ENCODE peak calls at places on chromosomes 13 and 19, in eight cellular contexts. O, F, B, N, Z, M, R and P are unnamed samples.

GRCh38 chr19:46155237-46155636 is 7.2 kb downstream of the IGFL2 start:
- DNase-seq in O (no peak), F (no peak), B (no peak), N (no peak), Z (no peak), M (no peak), R (no peak), P (no peak)

GRCh38 chr19:47280183-47280797 is 5.6 kb downstream of the INAFM1 start:
- DNase-seq in O (no peak), F (no peak), B (no peak), N (no peak), Z (peak), M (peak), R (no peak), P (no peak)

GRCh38 chr13:58960909-58961308 is 1202.8 kb downstream of the DIAPH3 start:
- DNase-seq in O (no peak), F (no peak), B (no peak), N (no peak), Z (no peak), M (peak), R (no peak), P (no peak)

GRCh38 chr13:50127017-50127725 is 111.9 kb downstream of the KCNRG start:
- DNase-seq in O (no peak), F (no peak), B (peak), N (peak), Z (peak), M (no peak), R (peak), P (peak)

GRCh38 chr19:42325896-42326771 is 699 bp downstream of the MEGF8 start:
- DNase-seq in O (no peak), F (no peak), B (no peak), N (no peak), Z (peak), M (no peak), R (peak), P (no peak)

GRCh38 chr13:41978007-41978406 is 17.1 kb upstream of the VWA8 start:
- DNase-seq in O (no peak), F (no peak), B (no peak), N (no peak), Z (no peak), M (no peak), R (no peak), P (no peak)

GRCh38 chr13:73107459-73107858 is 48.7 kb downstream of the KLF5 start:
- DNase-seq in O (no peak), F (no peak), B (no peak), N (no peak), Z (no peak), M (no peak), R (no peak), P (no peak)

GRCh38 chr19:13053761-13054604 is 48.7 kb downstream of the LYL1 start:
- DNase-seq in O (no peak), F (peak), B (peak), N (no peak), Z (peak), M (peak), R (peak), P (peak)

GRCh38 chr13:111610879-111611278 is 290.4 kb downstream of the TEX29 start:
- DNase-seq in O (no peak), F (no peak), B (no peak), N (no peak), Z (no peak), M (no peak), R (no peak), P (no peak)

GRCh38 chr13:106038752-106039151 is 496.7 kb downstream of the EFNB2 start:
- DNase-seq in O (no peak), F (peak), B (no peak), N (no peak), Z (no peak), M (no peak), R (no peak), P (no peak)

GRCh38 chr19:48491793-48492123 is 19.9 kb downstream of the LMTK3 start:
- DNase-seq in O (no peak), F (no peak), B (no peak), N (no peak), Z (no peak), M (no peak), R (no peak), P (no peak)

GRCh38 chr19:37172368-37173366 is at the start of gene ZNF585A:
- DNase-seq in O (peak), F (peak), B (peak), N (peak), Z (peak), M (peak), R (peak), P (peak)
- TF ChIP-seq POLR2A in O (no peak), F (peak), B (no peak), N (peak), Z (no peak), M (peak), R (no peak), P (peak)

DNA sequence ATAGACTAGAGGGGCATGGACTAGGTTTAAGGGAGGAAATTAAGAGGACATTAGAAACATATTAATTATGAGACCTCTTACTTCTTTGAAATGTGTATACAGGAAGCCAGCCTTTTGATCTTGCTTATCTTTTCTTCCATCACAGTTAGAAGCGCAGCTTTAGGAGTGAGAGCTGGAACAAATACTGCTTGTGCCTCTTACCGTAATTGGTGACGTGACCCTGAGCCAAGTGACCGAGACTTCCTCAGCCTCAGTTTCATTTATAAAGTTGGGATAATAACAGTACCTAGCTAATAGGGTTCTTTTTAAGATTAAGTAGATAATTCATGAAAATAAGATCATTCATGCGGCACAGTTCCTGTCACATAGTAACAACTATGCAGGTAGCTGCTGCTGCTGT is 18.5 kb downstream of the FREM2 start:
- DNase-seq in O (no peak), F (no peak), B (no peak), N (no peak), Z (no peak), M (no peak), R (no peak), P (no peak)
- TF ChIP-seq POLR2A in O (no peak), F (no peak), B (no peak), N (no peak), Z (no peak), M (no peak), R (no peak), P (no peak)

GRCh38 chr19:40565910-40566495 is 10.7 kb upstream of the SHKBP1 start:
- DNase-seq in O (no peak), F (no peak), B (no peak), N (no peak), Z (no peak), M (no peak), R (no peak), P (no peak)
- TF ChIP-seq POLR2A in O (no peak), F (no peak), B (no peak), N (no peak), Z (no peak), M (no peak), R (no peak), P (no peak)

DNA sequence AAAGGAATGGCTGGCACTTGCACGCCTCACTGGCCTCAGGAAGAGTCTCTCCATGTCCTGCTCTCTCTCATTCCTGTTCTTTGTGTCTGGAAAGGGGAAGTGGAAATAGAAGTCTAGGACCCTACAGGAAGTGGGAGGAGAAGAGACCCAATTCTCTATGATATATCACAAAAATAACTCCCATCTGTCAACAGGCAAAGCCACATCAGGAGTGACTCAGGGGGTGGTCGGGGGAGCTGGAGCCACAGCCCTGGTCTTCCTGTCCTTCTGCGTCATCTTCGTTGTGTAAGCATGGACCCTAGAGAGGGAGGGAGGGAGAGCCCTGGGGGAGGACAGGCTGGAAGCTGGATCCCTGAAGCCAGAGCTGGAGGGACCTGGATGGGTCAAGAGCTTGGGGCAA is 3.0 kb downstream of the SIGLEC9 start:
- DNase-seq in O (no peak), F (no peak), B (peak), N (no peak), Z (no peak), M (no peak), R (no peak), P (peak)
- TF ChIP-seq POLR2A in O (peak), F (no peak), B (no peak), N (peak), Z (no peak), M (no peak), R (no peak), P (no peak)

DNA sequence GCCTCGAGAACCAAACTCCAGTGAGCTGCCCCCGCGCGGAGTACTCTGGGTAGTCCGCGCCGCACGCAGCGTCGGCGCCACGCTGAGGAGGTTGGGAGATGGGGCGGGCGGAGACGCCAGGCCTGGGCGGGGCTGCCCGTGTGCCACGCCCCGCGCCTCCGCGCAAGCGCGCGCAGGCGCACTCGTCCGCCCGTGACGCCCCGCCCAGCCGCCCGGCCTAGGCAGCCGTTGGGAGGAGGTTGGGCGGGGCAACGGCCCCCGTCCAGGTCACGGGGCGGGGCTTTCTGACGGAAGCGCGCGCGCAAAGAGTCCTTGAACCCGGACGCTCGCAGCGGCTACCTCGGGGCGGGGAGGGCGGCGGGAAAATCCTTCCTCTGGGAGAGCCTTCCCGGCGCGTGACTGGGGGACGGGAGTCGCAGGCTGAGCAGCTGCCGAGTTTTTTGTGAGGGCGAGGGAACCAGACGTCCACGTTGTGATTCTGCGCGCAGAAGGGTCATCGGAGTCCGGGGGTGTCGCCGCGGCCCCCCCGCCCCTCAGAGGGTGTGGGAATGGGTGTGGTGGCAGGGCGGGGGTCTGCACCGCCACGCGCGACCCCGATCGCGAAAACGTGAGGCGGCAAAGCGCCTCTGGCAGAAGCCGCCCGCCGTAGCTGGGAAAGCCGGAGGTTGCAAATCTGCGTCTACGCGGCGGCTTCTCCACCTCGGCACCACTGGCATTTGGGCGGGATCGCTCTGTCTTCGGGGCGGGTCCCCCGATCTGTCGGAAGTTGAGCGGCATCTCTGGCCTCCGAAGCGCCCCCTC is at the start of gene MED26:
- DNase-seq in O (peak), F (peak), B (peak), N (peak), Z (peak), M (peak), R (peak), P (peak)
- TF ChIP-seq POLR2A in O (peak), F (peak), B (no peak), N (peak), Z (no peak), M (peak), R (peak), P (peak)

GRCh38 chr19:38001158-38001781 is 94.3 kb downstream of the SIPA1L3 start:
- DNase-seq in O (no peak), F (no peak), B (no peak), N (no peak), Z (no peak), M (no peak), R (no peak), P (no peak)

GRCh38 chr19:38005224-38005614 is 98.2 kb downstream of the SIPA1L3 start:
- DNase-seq in O (no peak), F (no peak), B (peak), N (no peak), Z (no peak), M (no peak), R (no peak), P (peak)

GRCh38 chr19:38004100-38004504 is 97.1 kb downstream of the SIPA1L3 start:
- DNase-seq in O (no peak), F (no peak), B (no peak), N (no peak), Z (no peak), M (no peak), R (no peak), P (no peak)

GRCh38 chr19:38004505-38005223 is 97.7 kb downstream of the SIPA1L3 start:
- DNase-seq in O (peak), F (peak), B (peak), N (peak), Z (peak), M (peak), R (peak), P (peak)

GRCh38 chr19:38003427-38004099 is 96.6 kb downstream of the SIPA1L3 start:
- DNase-seq in O (no peak), F (peak), B (peak), N (no peak), Z (peak), M (no peak), R (peak), P (peak)
- TF ChIP-seq POLR2A in O (no peak), F (peak), B (no peak), N (no peak), Z (no peak), M (no peak), R (no peak), P (no peak)

DNA sequence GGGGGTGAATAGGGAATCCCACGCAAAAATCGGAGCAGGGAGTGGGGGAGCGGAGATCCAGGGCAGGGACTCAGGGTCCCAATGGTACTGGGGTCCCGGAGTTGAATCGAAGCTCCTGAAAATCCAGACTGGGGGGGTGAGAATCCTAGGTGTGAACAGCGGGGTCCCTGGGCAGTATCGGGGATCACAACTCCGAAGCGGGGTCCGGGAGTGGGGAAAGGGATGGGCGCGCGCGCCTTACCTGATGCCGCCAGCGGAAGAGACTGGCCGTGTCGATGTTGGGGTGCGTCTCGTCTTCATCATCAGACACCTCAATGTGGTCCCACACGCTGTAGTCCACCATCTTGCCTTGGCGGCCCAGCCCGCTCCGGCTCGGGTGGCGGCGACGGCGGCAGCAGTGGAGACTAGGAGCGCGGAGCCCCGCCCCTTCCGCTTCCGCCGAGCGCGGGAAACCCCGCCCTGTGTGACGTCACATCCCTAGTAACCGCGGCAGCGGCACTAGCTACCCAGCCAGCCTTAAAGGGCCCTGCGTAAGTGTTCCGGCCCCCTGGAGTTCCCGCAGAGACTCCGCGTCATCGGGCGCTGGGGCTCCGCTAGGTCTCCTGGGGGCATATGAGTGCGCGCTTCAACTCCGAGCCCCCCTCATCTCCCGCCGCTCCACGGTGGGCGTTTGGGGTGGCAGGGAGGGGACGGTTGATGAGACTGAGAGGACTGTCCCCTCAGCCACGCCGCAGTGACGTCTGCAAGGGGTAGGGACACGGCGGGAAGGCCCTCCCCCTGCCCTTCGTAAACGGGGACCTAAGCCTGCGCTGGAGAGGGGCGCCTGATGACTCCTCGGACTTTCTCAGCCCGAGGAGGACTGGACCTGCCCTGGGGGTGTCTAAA is at the start of gene CDC37:
- DNase-seq in O (peak), F (peak), B (peak), N (peak), Z (peak), M (peak), R (peak), P (peak)
- TF ChIP-seq POLR2A in O (peak), F (peak), B (no peak), N (peak), Z (peak), M (peak), R (peak), P (no peak)

GRCh38 chr13:45411226-45411625 is 6.9 kb downstream of the SLC25A30 start:
- DNase-seq in O (no peak), F (no peak), B (no peak), N (no peak), Z (no peak), M (no peak), R (no peak), P (no peak)

GRCh38 chr13:45410466-45410865 is 7.7 kb downstream of the SLC25A30 start:
- DNase-seq in O (no peak), F (no peak), B (no peak), N (no peak), Z (no peak), M (no peak), R (no peak), P (no peak)

GRCh38 chr13:45411631-45412030 is 6.5 kb downstream of the SLC25A30 start:
- DNase-seq in O (no peak), F (no peak), B (no peak), N (no peak), Z (no peak), M (no peak), R (no peak), P (no peak)

GRCh38 chr13:45412274-45413049 is 5.7 kb downstream of the SLC25A30 start:
- DNase-seq in O (no peak), F (no peak), B (no peak), N (no peak), Z (no peak), M (no peak), R (no peak), P (no peak)

GRCh38 chr13:45409993-45410392 is 8.2 kb downstream of the SLC25A30 start:
- DNase-seq in O (no peak), F (no peak), B (no peak), N (no peak), Z (no peak), M (no peak), R (no peak), P (no peak)
- TF ChIP-seq POLR2A in O (no peak), F (no peak), B (no peak), N (no peak), Z (no peak), M (no peak), R (no peak), P (no peak)